ENCODE peak calls at places on chromosomes 6 and 20, in five cellular contexts. S is posterior cingulate gyrus, N is esophagus squamous epithelium, W is NCI-H2029, V is choroid plexus epithelial cell. K is an unnamed sample.
A peak's percentile ranks its signal among the peaks of the same experiment; 100 is the strongest.

GRCh38 chr6:2509746-2510145 is 241.0 kb downstream of the MYLK4 start:
- DNase-seq in N (no peak), W (no peak), V (no peak), S (no peak), K (peak; percentile 61)

GRCh38 chr20:5171790-5172164 is 45.0 kb downstream of the CDS2 start:
- DNase-seq in V (no peak), S (no peak), N (no peak), W (no peak), K (no peak)

GRCh38 chr6:105794263-105794662 is 291.9 kb upstream of the PRDM1 start:
- DNase-seq in N (no peak), S (peak; percentile 19), V (peak; percentile 52), W (no peak), K (no peak)

GRCh38 chr6:139373154-139373927 is 1.1 kb downstream of the CITED2 start:
- DNase-seq in W (no peak), S (peak; percentile 84), V (peak; percentile 85), N (peak; percentile 30), K (peak; percentile 64)

GRCh38 chr20:6122873-6123649 is at the start of gene FERMT1:
- DNase-seq in N (no peak), V (peak; percentile 54), S (peak; percentile 24), W (peak; percentile 56), K (peak; percentile 76)

GRCh38 chr6:156639023-156639728 is 138.0 kb upstream of the ARID1B start:
- DNase-seq in V (no peak), N (no peak), W (no peak), S (no peak), K (no peak)

GRCh38 chr20:55079917-55080316 is 604.5 kb downstream of the DOK5 start:
- DNase-seq in V (no peak), S (no peak), N (no peak), W (no peak), K (no peak)

GRCh38 chr6:90293319-90293937 is 3.2 kb downstream of the BACH2 start:
- DNase-seq in S (no peak), N (no peak), V (no peak), W (no peak), K (no peak)

GRCh38 chr6:85677243-85677956 is 34.7 kb upstream of the SYNCRIP start:
- DNase-seq in V (peak; percentile 53), N (no peak), W (peak; percentile 5), S (peak; percentile 15), K (peak; percentile 54)

GRCh38 chr6:149935246-149935645 is 6.6 kb upstream of the ULBP2 start:
- DNase-seq in W (no peak), S (no peak), N (no peak), V (no peak), K (no peak)